ENCODE peak calls at places on chromosome 7, in six cellular contexts. Q is HCT116, P is neural progenitor cell, Y is fibroblast of lung, N is mesendoderm, M is neuronal stem cell. K is an unnamed sample.

GRCh38 chr7:20340839-20341238 is 10.1 kb downstream of the ITGB8 start:
- DNase-seq in Q (peak; percentile 82), P (peak; percentile 73), Y (no peak), N (peak; percentile 45), M (peak; percentile 41), K (no peak)

GRCh38 chr7:122306320-122307227 is 2.0 kb upstream of the FEZF1 start:
- DNase-seq in Q (no peak), P (peak; percentile 89), Y (no peak), N (peak; percentile 89), M (peak; percentile 79), K (no peak)

GRCh38 chr7:94655884-94656657 is at the start of gene SGCE:
- DNase-seq in Q (peak; percentile 26), P (peak; percentile 88), Y (peak; percentile 78), N (peak; percentile 90), M (peak; percentile 74), K (peak; percentile 78)

GRCh38 chr7:155710530-155710929 is 66.1 kb downstream of the RBM33 start:
- DNase-seq in Q (no peak), P (no peak), Y (no peak), N (no peak), M (no peak), K (no peak)

GRCh38 chr7:44279286-44279685 is 46.1 kb downstream of the CAMK2B start:
- DNase-seq in Q (no peak), P (peak; percentile 35), Y (no peak), N (no peak), M (no peak), K (no peak)

GRCh38 chr7:99380032-99380822 is 5.7 kb downstream of the ARPC1B start:
- DNase-seq in Q (no peak), P (no peak), Y (peak; percentile 39), N (peak; percentile 59), M (no peak), K (peak; percentile 40)

GRCh38 chr7:1193593-1194424 is 33.8 kb upstream of the ZFAND2A start:
- DNase-seq in Q (peak; percentile 40), P (peak; percentile 81), Y (peak; percentile 29), N (peak; percentile 22), M (no peak), K (peak; percentile 71)

GRCh38 chr7:46512901-46513431 is 591.9 kb upstream of the IGFBP3 start:
- DNase-seq in Q (no peak), P (no peak), Y (no peak), N (no peak), M (no peak), K (no peak)

GRCh38 chr7:149573519-149573918 is 75.9 kb upstream of the ZNF746 start:
- DNase-seq in Q (no peak), P (no peak), Y (no peak), N (peak; percentile 13), M (no peak), K (no peak)
- H3K9ac ChIP-seq in Q (no peak overlapping the region), P (no peak overlapping the region), Y (no peak overlapping the region), N (no peak overlapping the region), M (no peak overlapping the region), K (no peak overlapping the region)

GRCh38 chr7:102119213-102119651 is 167.4 kb upstream of the SH2B2 start:
- DNase-seq in Q (no peak), P (no peak), Y (peak; percentile 37), N (no peak), M (no peak), K (no peak)

GRCh38 chr7:102115931-102116330 is 170.7 kb upstream of the SH2B2 start:
- DNase-seq in Q (no peak), P (no peak), Y (no peak), N (no peak), M (no peak), K (no peak)

GRCh38 chr7:102115181-102115580 is 171.5 kb upstream of the SH2B2 start:
- DNase-seq in Q (no peak), P (no peak), Y (no peak), N (no peak), M (no peak), K (no peak)

GRCh38 chr7:102119925-102120324 is 166.7 kb upstream of the SH2B2 start:
- DNase-seq in Q (no peak), P (no peak), Y (no peak), N (no peak), M (no peak), K (no peak)

GRCh38 chr7:102117743-102118142 is 168.9 kb upstream of the SH2B2 start:
- DNase-seq in Q (no peak), P (no peak), Y (peak; percentile 91), N (peak; percentile 50), M (no peak), K (peak; percentile 76)
- H3K9ac ChIP-seq in Q (no peak overlapping the region), P (no peak overlapping the region), Y (no peak overlapping the region), N (no peak overlapping the region), M (no peak overlapping the region), K (no peak overlapping the region)

GRCh38 chr7:144534196-144534595 is 130.7 kb upstream of the NOBOX start:
- DNase-seq in Q (no peak), P (peak; percentile 2), Y (no peak), N (no peak), M (no peak), K (no peak)

GRCh38 chr7:144529269-144529926 is 125.9 kb upstream of the NOBOX start:
- DNase-seq in Q (no peak), P (no peak), Y (no peak), N (no peak), M (no peak), K (no peak)

GRCh38 chr7:144531181-144531580 is 127.7 kb upstream of the NOBOX start:
- DNase-seq in Q (no peak), P (no peak), Y (no peak), N (no peak), M (no peak), K (no peak)

GRCh38 chr7:144534655-144535395 is 131.3 kb upstream of the NOBOX start:
- DNase-seq in Q (no peak), P (peak; percentile 55), Y (no peak), N (peak; percentile 23), M (peak; percentile 5), K (no peak)
- H3K9ac ChIP-seq in Q (no peak overlapping the region), P (no peak overlapping the region), Y (no peak overlapping the region), N (no peak overlapping the region), M (no peak overlapping the region), K (no peak overlapping the region)

DNA sequence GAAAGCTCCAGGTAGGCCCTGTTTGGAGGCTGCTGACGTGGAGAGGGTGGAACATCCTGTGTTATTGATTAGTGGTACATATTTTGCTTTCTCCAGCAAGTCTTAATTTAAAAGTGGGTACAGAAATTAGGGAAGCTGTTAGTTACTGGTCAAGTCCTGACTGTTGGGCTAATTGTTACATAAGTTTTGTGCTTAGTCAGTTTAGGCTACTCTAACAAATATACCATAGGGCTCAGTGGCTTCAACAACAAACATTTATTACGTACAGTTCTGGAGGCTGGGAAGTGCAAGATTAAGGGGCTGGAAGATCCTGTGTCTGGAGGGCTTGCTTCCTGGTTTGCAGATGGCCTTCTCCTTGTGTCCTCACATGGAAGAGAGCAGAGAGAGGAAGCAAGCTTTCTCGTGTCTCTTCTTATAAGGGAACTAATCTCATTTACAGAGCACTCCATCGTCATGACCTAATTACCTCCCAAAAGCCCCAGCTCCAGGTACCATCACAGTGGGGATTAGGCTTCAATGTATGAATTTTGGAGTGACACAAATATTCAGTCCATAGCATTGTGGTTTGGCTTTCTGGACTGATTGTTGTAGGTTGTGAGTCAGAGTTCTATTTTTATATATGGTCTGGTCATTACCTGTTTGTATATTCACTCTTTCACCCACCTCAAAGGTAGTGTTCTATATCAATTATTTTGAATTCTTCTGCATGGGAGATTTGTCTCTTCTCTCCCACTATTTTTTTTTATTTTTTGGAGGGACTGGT is 17.0 kb downstream of the ST7 start:
- DNase-seq in Q (no peak), P (no peak), Y (no peak), N (no peak), M (no peak), K (no peak)
- H3K9ac ChIP-seq in Q (no peak overlapping the region), P (no peak overlapping the region), Y (no peak overlapping the region), N (no peak overlapping the region), M (no peak overlapping the region), K (no peak overlapping the region)

GRCh38 chr7:93029056-93029455 is 88.7 kb downstream of the SAMD9 start:
- DNase-seq in Q (no peak), P (no peak), Y (no peak), N (no peak), M (no peak), K (no peak)

GRCh38 chr7:93028610-93029009 is 89.2 kb downstream of the SAMD9 start:
- DNase-seq in Q (no peak), P (no peak), Y (no peak), N (no peak), M (no peak), K (no peak)

GRCh38 chr7:93027044-93027443 is 90.7 kb downstream of the SAMD9 start:
- DNase-seq in Q (no peak), P (no peak), Y (no peak), N (no peak), M (no peak), K (no peak)

GRCh38 chr7:93025389-93025788 is 92.4 kb downstream of the SAMD9 start:
- DNase-seq in Q (no peak), P (no peak), Y (no peak), N (no peak), M (no peak), K (no peak)

DNA sequence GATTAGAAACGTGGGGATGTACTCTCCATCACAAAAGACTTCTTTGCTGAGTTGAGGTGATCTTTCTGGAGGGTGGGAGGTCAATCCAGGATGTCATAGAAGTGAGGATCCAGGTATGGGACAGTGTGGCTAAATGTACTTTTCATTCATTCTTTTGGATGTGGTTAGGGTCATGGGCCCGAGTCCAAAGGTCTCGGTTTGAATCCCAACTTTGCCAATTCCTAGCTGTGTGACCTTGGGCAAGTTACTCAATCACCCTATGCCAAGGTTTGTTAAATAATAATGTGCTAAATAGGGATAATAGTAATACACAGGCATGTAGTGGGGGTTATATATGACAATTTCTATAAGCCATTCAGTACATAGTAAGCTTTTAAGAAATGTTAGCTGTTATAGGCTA is 91.4 kb downstream of the SAMD9 start:
- DNase-seq in Q (no peak), P (no peak), Y (no peak), N (no peak), M (no peak), K (no peak)
- H3K9ac ChIP-seq in Q (no peak overlapping the region), P (no peak overlapping the region), Y (no peak overlapping the region), N (no peak overlapping the region), M (no peak overlapping the region), K (no peak overlapping the region)

K was measured in adipocyte.